ENCODE peak calls at places on chromosomes 7 and 10, in eight cellular contexts. One of them, this sample, is unnamed.

GRCh38 chr10:106705576-106706526 is 458.7 kb downstream of the SORCS1 start:
- DNase-seq in dorsolateral prefrontal cortex: peak
- DNase-seq in CD8-positive, alpha-beta T cell: no peak
- DNase-seq in cardiac muscle cell: peak
- DNase-seq in body of pancreas: peak
- DNase-seq in fibroblast of lung: peak
- DNase-seq in lower leg skin: no peak
- DNase-seq in endodermal cell: peak
- DNase-seq in this sample: peak

GRCh38 chr7:29457565-29457971 is 106.1 kb upstream of the PRR15 start:
- DNase-seq in CD8-positive, alpha-beta T cell: no peak
- DNase-seq in cardiac muscle cell: peak
- DNase-seq in endodermal cell: no peak
- DNase-seq in dorsolateral prefrontal cortex: peak
- DNase-seq in body of pancreas: no peak
- DNase-seq in lower leg skin: no peak
- DNase-seq in fibroblast of lung: peak
- DNase-seq in this sample: no peak

GRCh38 chr10:44965651-44966097 is 6.1 kb downstream of the RASSF4 start:
- DNase-seq in cardiac muscle cell: no peak
- DNase-seq in CD8-positive, alpha-beta T cell: no peak
- DNase-seq in body of pancreas: no peak
- DNase-seq in fibroblast of lung: no peak
- DNase-seq in endodermal cell: peak
- DNase-seq in lower leg skin: peak
- DNase-seq in dorsolateral prefrontal cortex: no peak
- DNase-seq in this sample: no peak

GRCh38 chr7:85185355-85186082 is 1.3 kb downstream of the SEMA3D start:
- DNase-seq in endodermal cell: peak
- DNase-seq in cardiac muscle cell: peak
- DNase-seq in CD8-positive, alpha-beta T cell: no peak
- DNase-seq in body of pancreas: peak
- DNase-seq in dorsolateral prefrontal cortex: peak
- DNase-seq in fibroblast of lung: peak
- DNase-seq in lower leg skin: peak
- DNase-seq in this sample: peak

GRCh38 chr7:54560726-54561125 is 18.6 kb downstream of the VSTM2A start:
- DNase-seq in CD8-positive, alpha-beta T cell: no peak
- DNase-seq in dorsolateral prefrontal cortex: no peak
- DNase-seq in fibroblast of lung: no peak
- DNase-seq in body of pancreas: no peak
- DNase-seq in lower leg skin: no peak
- DNase-seq in endodermal cell: no peak
- DNase-seq in cardiac muscle cell: no peak
- DNase-seq in this sample: no peak

GRCh38 chr7:75533926-75534325 is 41.8 kb downstream of the SPDYE5 start:
- DNase-seq in dorsolateral prefrontal cortex: no peak
- DNase-seq in fibroblast of lung: no peak
- DNase-seq in lower leg skin: peak
- DNase-seq in endodermal cell: no peak
- DNase-seq in CD8-positive, alpha-beta T cell: no peak
- DNase-seq in cardiac muscle cell: no peak
- DNase-seq in body of pancreas: no peak
- DNase-seq in this sample: no peak

GRCh38 chr7:142868188-142868811 is 13.4 kb downstream of the EPHB6 start:
- DNase-seq in lower leg skin: peak
- DNase-seq in endodermal cell: peak
- DNase-seq in body of pancreas: no peak
- DNase-seq in cardiac muscle cell: no peak
- DNase-seq in fibroblast of lung: no peak
- DNase-seq in CD8-positive, alpha-beta T cell: no peak
- DNase-seq in dorsolateral prefrontal cortex: no peak
- DNase-seq in this sample: no peak

GRCh38 chr7:7694542-7694941 is 23.9 kb downstream of the RPA3 start:
- DNase-seq in body of pancreas: no peak
- DNase-seq in cardiac muscle cell: no peak
- DNase-seq in CD8-positive, alpha-beta T cell: no peak
- DNase-seq in dorsolateral prefrontal cortex: no peak
- DNase-seq in fibroblast of lung: no peak
- DNase-seq in endodermal cell: no peak
- DNase-seq in lower leg skin: no peak
- DNase-seq in this sample: no peak

GRCh38 chr7:47803029-47803428 is 145.2 kb downstream of the PKD1L1 start:
- DNase-seq in fibroblast of lung: no peak
- DNase-seq in CD8-positive, alpha-beta T cell: no peak
- DNase-seq in dorsolateral prefrontal cortex: no peak
- DNase-seq in lower leg skin: peak
- DNase-seq in endodermal cell: peak
- DNase-seq in body of pancreas: no peak
- DNase-seq in cardiac muscle cell: no peak
- DNase-seq in this sample: no peak

GRCh38 chr10:19788075-19788686 is 28.1 kb upstream of the PLXDC2 start:
- DNase-seq in cardiac muscle cell: peak
- DNase-seq in CD8-positive, alpha-beta T cell: no peak
- DNase-seq in lower leg skin: no peak
- DNase-seq in fibroblast of lung: peak
- DNase-seq in endodermal cell: peak
- DNase-seq in dorsolateral prefrontal cortex: no peak
- DNase-seq in body of pancreas: peak
- DNase-seq in this sample: peak

GRCh38 chr7:111429781-111430180 is 132.5 kb downstream of the IMMP2L start:
- DNase-seq in fibroblast of lung: no peak
- DNase-seq in endodermal cell: no peak
- DNase-seq in CD8-positive, alpha-beta T cell: no peak
- DNase-seq in body of pancreas: no peak
- DNase-seq in cardiac muscle cell: no peak
- DNase-seq in dorsolateral prefrontal cortex: no peak
- DNase-seq in lower leg skin: no peak
- DNase-seq in this sample: no peak

GRCh38 chr7:132116369-132116768 is 459.9 kb downstream of the PLXNA4 start:
- DNase-seq in CD8-positive, alpha-beta T cell: no peak
- DNase-seq in cardiac muscle cell: no peak
- DNase-seq in endodermal cell: no peak
- DNase-seq in dorsolateral prefrontal cortex: no peak
- DNase-seq in lower leg skin: no peak
- DNase-seq in fibroblast of lung: peak
- DNase-seq in body of pancreas: no peak
- DNase-seq in this sample: no peak

GRCh38 chr10:88386204-88386877 is 196.8 kb downstream of the RNLS start:
- DNase-seq in endodermal cell: no peak
- DNase-seq in body of pancreas: peak
- DNase-seq in fibroblast of lung: no peak
- DNase-seq in cardiac muscle cell: peak
- DNase-seq in lower leg skin: no peak
- DNase-seq in CD8-positive, alpha-beta T cell: no peak
- DNase-seq in dorsolateral prefrontal cortex: no peak
- DNase-seq in this sample: peak

DNA sequence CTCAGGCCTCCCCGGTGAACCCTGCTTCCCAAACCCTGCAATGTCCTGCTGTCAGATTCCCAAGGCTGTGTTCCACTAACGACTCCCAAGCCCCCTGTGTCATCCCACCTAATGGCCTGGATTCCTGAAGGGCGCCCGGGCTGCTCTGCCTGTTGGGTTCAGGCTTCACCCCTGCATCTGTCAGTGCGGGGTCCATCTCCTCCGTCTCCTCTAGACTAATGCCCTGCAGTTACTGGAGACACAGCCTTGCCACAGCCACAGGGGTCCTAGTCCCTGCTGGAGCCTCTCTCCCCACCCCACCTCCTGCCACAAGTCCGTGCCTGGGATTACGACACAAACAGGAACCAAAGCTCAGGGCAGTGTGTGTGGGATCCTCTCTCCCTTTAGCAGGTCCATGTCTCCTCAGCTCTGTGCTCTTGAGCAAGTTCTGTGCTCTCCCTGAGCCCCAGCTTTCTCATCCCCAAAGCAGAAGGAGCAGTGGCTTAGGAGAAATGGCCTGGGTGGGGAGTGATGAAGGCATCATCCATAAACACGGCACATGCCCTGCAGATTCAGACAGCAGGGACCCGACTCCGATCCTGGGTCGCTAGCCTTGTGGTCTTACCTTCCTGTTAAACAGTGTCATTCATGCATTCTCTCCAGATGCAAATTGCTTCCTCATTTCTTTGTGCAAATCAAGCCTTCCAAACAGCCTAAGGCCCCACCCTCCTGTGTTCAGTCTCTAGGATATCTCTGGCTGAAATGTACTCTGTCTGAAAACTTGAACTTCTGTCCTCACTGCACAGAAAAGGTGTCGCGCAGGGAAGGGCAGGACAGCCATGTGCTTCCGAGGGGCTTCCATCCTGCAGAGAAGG is 8.2 kb upstream of the RBP3 start:
- DNase-seq in cardiac muscle cell: no peak
- DNase-seq in body of pancreas: no peak
- DNase-seq in lower leg skin: peak
- DNase-seq in CD8-positive, alpha-beta T cell: no peak
- DNase-seq in fibroblast of lung: no peak
- DNase-seq in endodermal cell: peak
- DNase-seq in dorsolateral prefrontal cortex: no peak
- DNase-seq in this sample: no peak
- TF ChIP-seq CTCF in cardiac muscle cell: no peak
- TF ChIP-seq CTCF in body of pancreas: no peak
- TF ChIP-seq CTCF in lower leg skin: no peak
- TF ChIP-seq CTCF in CD8-positive, alpha-beta T cell: no peak
- TF ChIP-seq CTCF in fibroblast of lung: no peak
- TF ChIP-seq CTCF in endodermal cell: no peak
- TF ChIP-seq CTCF in dorsolateral prefrontal cortex: no peak
- TF ChIP-seq CTCF in this sample: no peak

GRCh38 chr10:15245530-15245929 is 77.0 kb upstream of the NMT2 start:
- DNase-seq in fibroblast of lung: no peak
- DNase-seq in body of pancreas: no peak
- DNase-seq in cardiac muscle cell: peak
- DNase-seq in CD8-positive, alpha-beta T cell: peak
- DNase-seq in lower leg skin: no peak
- DNase-seq in endodermal cell: peak
- DNase-seq in dorsolateral prefrontal cortex: no peak
- DNase-seq in this sample: no peak
- TF ChIP-seq CTCF in fibroblast of lung: no peak
- TF ChIP-seq CTCF in body of pancreas: no peak
- TF ChIP-seq CTCF in cardiac muscle cell: peak
- TF ChIP-seq CTCF in CD8-positive, alpha-beta T cell: peak
- TF ChIP-seq CTCF in lower leg skin: no peak
- TF ChIP-seq CTCF in endodermal cell: peak
- TF ChIP-seq CTCF in dorsolateral prefrontal cortex: no peak
- TF ChIP-seq CTCF in this sample: peak

GRCh38 chr7:101701153-101701794 is 72.2 kb upstream of the MYL10 start:
- DNase-seq in fibroblast of lung: no peak
- DNase-seq in body of pancreas: no peak
- DNase-seq in endodermal cell: no peak
- DNase-seq in dorsolateral prefrontal cortex: no peak
- DNase-seq in lower leg skin: no peak
- DNase-seq in cardiac muscle cell: no peak
- DNase-seq in CD8-positive, alpha-beta T cell: no peak
- DNase-seq in this sample: no peak

GRCh38 chr7:101700424-101700823 is 71.3 kb upstream of the MYL10 start:
- DNase-seq in body of pancreas: no peak
- DNase-seq in endodermal cell: no peak
- DNase-seq in fibroblast of lung: no peak
- DNase-seq in CD8-positive, alpha-beta T cell: no peak
- DNase-seq in dorsolateral prefrontal cortex: no peak
- DNase-seq in cardiac muscle cell: no peak
- DNase-seq in lower leg skin: no peak
- DNase-seq in this sample: no peak

GRCh38 chr7:101699884-101700283 is 70.8 kb upstream of the MYL10 start:
- DNase-seq in body of pancreas: no peak
- DNase-seq in cardiac muscle cell: no peak
- DNase-seq in lower leg skin: no peak
- DNase-seq in CD8-positive, alpha-beta T cell: no peak
- DNase-seq in dorsolateral prefrontal cortex: no peak
- DNase-seq in endodermal cell: no peak
- DNase-seq in fibroblast of lung: no peak
- DNase-seq in this sample: no peak

GRCh38 chr7:101705327-101705726 is 76.2 kb upstream of the MYL10 start:
- DNase-seq in CD8-positive, alpha-beta T cell: no peak
- DNase-seq in fibroblast of lung: peak
- DNase-seq in body of pancreas: no peak
- DNase-seq in endodermal cell: no peak
- DNase-seq in dorsolateral prefrontal cortex: no peak
- DNase-seq in lower leg skin: no peak
- DNase-seq in cardiac muscle cell: peak
- DNase-seq in this sample: no peak

DNA sequence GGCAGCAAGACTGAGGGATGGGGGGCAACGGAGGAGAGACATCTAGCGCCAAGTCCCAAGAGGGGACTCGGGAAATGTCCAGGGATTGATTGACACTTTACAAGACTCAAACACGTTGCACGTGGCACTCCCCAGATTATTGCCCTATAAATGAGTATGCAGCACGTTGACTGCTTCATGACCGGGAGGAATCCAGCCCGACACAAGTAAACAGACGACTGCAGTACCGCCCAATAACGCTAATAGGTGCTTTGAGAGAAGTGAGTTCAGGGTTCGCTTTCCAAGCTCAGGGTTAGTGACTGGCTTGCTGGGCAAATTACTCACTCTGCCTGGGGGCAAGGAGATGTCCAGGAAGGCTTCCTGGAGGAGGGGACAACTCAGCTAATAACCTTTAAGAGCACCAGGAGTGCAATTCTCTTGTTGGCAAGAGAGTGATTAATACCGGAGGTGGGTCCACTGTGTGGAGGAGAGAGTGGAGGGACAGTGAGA is 73.3 kb upstream of the MYL10 start:
- DNase-seq in dorsolateral prefrontal cortex: no peak
- DNase-seq in endodermal cell: peak
- DNase-seq in cardiac muscle cell: no peak
- DNase-seq in lower leg skin: no peak
- DNase-seq in CD8-positive, alpha-beta T cell: no peak
- DNase-seq in fibroblast of lung: no peak
- DNase-seq in body of pancreas: no peak
- DNase-seq in this sample: no peak
- TF ChIP-seq CTCF in dorsolateral prefrontal cortex: no peak
- TF ChIP-seq CTCF in endodermal cell: peak
- TF ChIP-seq CTCF in cardiac muscle cell: no peak
- TF ChIP-seq CTCF in lower leg skin: no peak
- TF ChIP-seq CTCF in CD8-positive, alpha-beta T cell: no peak
- TF ChIP-seq CTCF in fibroblast of lung: no peak
- TF ChIP-seq CTCF in body of pancreas: no peak
- TF ChIP-seq CTCF in this sample: no peak

GRCh38 chr10:529831-530230 is 159.6 kb downstream of the DIP2C start:
- DNase-seq in endodermal cell: no peak
- DNase-seq in lower leg skin: no peak
- DNase-seq in body of pancreas: no peak
- DNase-seq in CD8-positive, alpha-beta T cell: no peak
- DNase-seq in dorsolateral prefrontal cortex: no peak
- DNase-seq in cardiac muscle cell: no peak
- DNase-seq in fibroblast of lung: no peak
- DNase-seq in this sample: no peak

GRCh38 chr10:528173-529165 is 161.0 kb downstream of the DIP2C start:
- DNase-seq in CD8-positive, alpha-beta T cell: no peak
- DNase-seq in dorsolateral prefrontal cortex: no peak
- DNase-seq in lower leg skin: no peak
- DNase-seq in body of pancreas: no peak
- DNase-seq in cardiac muscle cell: no peak
- DNase-seq in endodermal cell: no peak
- DNase-seq in fibroblast of lung: no peak
- DNase-seq in this sample: no peak

GRCh38 chr10:531541-531940 is 157.9 kb downstream of the DIP2C start:
- DNase-seq in cardiac muscle cell: no peak
- DNase-seq in fibroblast of lung: no peak
- DNase-seq in CD8-positive, alpha-beta T cell: no peak
- DNase-seq in lower leg skin: no peak
- DNase-seq in endodermal cell: no peak
- DNase-seq in body of pancreas: no peak
- DNase-seq in dorsolateral prefrontal cortex: no peak
- DNase-seq in this sample: no peak

GRCh38 chr10:533186-533585 is 156.3 kb downstream of the DIP2C start:
- DNase-seq in cardiac muscle cell: no peak
- DNase-seq in fibroblast of lung: no peak
- DNase-seq in endodermal cell: no peak
- DNase-seq in body of pancreas: peak
- DNase-seq in lower leg skin: no peak
- DNase-seq in dorsolateral prefrontal cortex: no peak
- DNase-seq in CD8-positive, alpha-beta T cell: no peak
- DNase-seq in this sample: no peak

GRCh38 chr10:530717-531116 is 158.8 kb downstream of the DIP2C start:
- DNase-seq in dorsolateral prefrontal cortex: no peak
- DNase-seq in fibroblast of lung: no peak
- DNase-seq in lower leg skin: no peak
- DNase-seq in CD8-positive, alpha-beta T cell: no peak
- DNase-seq in endodermal cell: no peak
- DNase-seq in cardiac muscle cell: no peak
- DNase-seq in body of pancreas: no peak
- DNase-seq in this sample: no peak
- TF ChIP-seq CTCF in dorsolateral prefrontal cortex: no peak
- TF ChIP-seq CTCF in fibroblast of lung: no peak
- TF ChIP-seq CTCF in lower leg skin: no peak
- TF ChIP-seq CTCF in CD8-positive, alpha-beta T cell: no peak
- TF ChIP-seq CTCF in endodermal cell: no peak
- TF ChIP-seq CTCF in cardiac muscle cell: no peak
- TF ChIP-seq CTCF in body of pancreas: no peak
- TF ChIP-seq CTCF in this sample: no peak